ENCODE peak calls at places on chromosome 22, in seven cellular contexts. One of them, this sample, is unnamed.

GRCh38 chr22:36797988-36798670 is 18.7 kb downstream of the PVALB start:
- DNase-seq in dorsolateral prefrontal cortex: no peak
- DNase-seq in GM20000: peak; percentile 68
- DNase-seq in activated effector memory CD4-positive, alpha-beta T cell treated with anti-CD3 and anti-CD28 coated beads, Interleukin-2, amount 50 U/mL, for 16 hours: no peak
- DNase-seq in T-helper 1 cell: no peak
- DNase-seq in IMR-90: no peak
- DNase-seq in NCI-H1092 treated with DMSO at 0.1 percent for 48 hours: no peak
- DNase-seq in this sample: no peak

GRCh38 chr22:19062139-19062789 is 59.9 kb downstream of the DGCR2 start:
- DNase-seq in T-helper 1 cell: no peak
- DNase-seq in NCI-H1092 treated with DMSO at 0.1 percent for 48 hours: no peak
- DNase-seq in activated effector memory CD4-positive, alpha-beta T cell treated with anti-CD3 and anti-CD28 coated beads, Interleukin-2, amount 50 U/mL, for 16 hours: peak; percentile 28
- DNase-seq in GM20000: no peak
- DNase-seq in dorsolateral prefrontal cortex: no peak
- DNase-seq in IMR-90: peak; percentile 23
- DNase-seq in this sample: no peak

GRCh38 chr22:40960137-40960536 is 9.0 kb downstream of the RBX1 start:
- DNase-seq in IMR-90: no peak
- DNase-seq in activated effector memory CD4-positive, alpha-beta T cell treated with anti-CD3 and anti-CD28 coated beads, Interleukin-2, amount 50 U/mL, for 16 hours: no peak
- DNase-seq in dorsolateral prefrontal cortex: no peak
- DNase-seq in GM20000: no peak
- DNase-seq in T-helper 1 cell: no peak
- DNase-seq in NCI-H1092 treated with DMSO at 0.1 percent for 48 hours: no peak
- DNase-seq in this sample: no peak

GRCh38 chr22:41913842-41914534 is 886 bp downstream of the SHISA8 start:
- DNase-seq in T-helper 1 cell: no peak
- DNase-seq in GM20000: no peak
- DNase-seq in IMR-90: no peak
- DNase-seq in activated effector memory CD4-positive, alpha-beta T cell treated with anti-CD3 and anti-CD28 coated beads, Interleukin-2, amount 50 U/mL, for 16 hours: no peak
- DNase-seq in dorsolateral prefrontal cortex: no peak
- DNase-seq in NCI-H1092 treated with DMSO at 0.1 percent for 48 hours: peak; percentile 33
- DNase-seq in this sample: no peak

GRCh38 chr22:28344893-28345292 is 334.7 kb downstream of the TTC28 start:
- DNase-seq in IMR-90: peak; percentile 16
- DNase-seq in NCI-H1092 treated with DMSO at 0.1 percent for 48 hours: no peak
- DNase-seq in activated effector memory CD4-positive, alpha-beta T cell treated with anti-CD3 and anti-CD28 coated beads, Interleukin-2, amount 50 U/mL, for 16 hours: no peak
- DNase-seq in GM20000: no peak
- DNase-seq in T-helper 1 cell: no peak
- DNase-seq in dorsolateral prefrontal cortex: no peak
- DNase-seq in this sample: no peak

GRCh38 chr22:29268511-29269229 is 602 bp downstream of the EWSR1 start:
- DNase-seq in T-helper 1 cell: peak; percentile 32
- DNase-seq in GM20000: peak; percentile 55
- DNase-seq in NCI-H1092 treated with DMSO at 0.1 percent for 48 hours: peak; percentile 61
- DNase-seq in IMR-90: peak; percentile 67
- DNase-seq in activated effector memory CD4-positive, alpha-beta T cell treated with anti-CD3 and anti-CD28 coated beads, Interleukin-2, amount 50 U/mL, for 16 hours: no peak
- DNase-seq in dorsolateral prefrontal cortex: peak; percentile 77
- DNase-seq in this sample: peak; percentile 34

GRCh38 chr22:45579806-45580702 is 77.4 kb downstream of the FBLN1 start:
- DNase-seq in GM20000: no peak
- DNase-seq in NCI-H1092 treated with DMSO at 0.1 percent for 48 hours: no peak
- DNase-seq in activated effector memory CD4-positive, alpha-beta T cell treated with anti-CD3 and anti-CD28 coated beads, Interleukin-2, amount 50 U/mL, for 16 hours: no peak
- DNase-seq in IMR-90: no peak
- DNase-seq in dorsolateral prefrontal cortex: no peak
- DNase-seq in T-helper 1 cell: no peak
- DNase-seq in this sample: no peak

GRCh38 chr22:49005557-49005956 is 822.1 kb downstream of the BRD1 start:
- DNase-seq in IMR-90: no peak
- DNase-seq in NCI-H1092 treated with DMSO at 0.1 percent for 48 hours: no peak
- DNase-seq in dorsolateral prefrontal cortex: no peak
- DNase-seq in GM20000: no peak
- DNase-seq in activated effector memory CD4-positive, alpha-beta T cell treated with anti-CD3 and anti-CD28 coated beads, Interleukin-2, amount 50 U/mL, for 16 hours: no peak
- DNase-seq in T-helper 1 cell: no peak
- DNase-seq in this sample: no peak

GRCh38 chr22:47534150-47535133 is 772.0 kb downstream of the TBC1D22A start:
- DNase-seq in activated effector memory CD4-positive, alpha-beta T cell treated with anti-CD3 and anti-CD28 coated beads, Interleukin-2, amount 50 U/mL, for 16 hours: no peak
- DNase-seq in GM20000: no peak
- DNase-seq in dorsolateral prefrontal cortex: no peak
- DNase-seq in NCI-H1092 treated with DMSO at 0.1 percent for 48 hours: no peak
- DNase-seq in T-helper 1 cell: no peak
- DNase-seq in IMR-90: no peak
- DNase-seq in this sample: no peak

GRCh38 chr22:45717787-45718186 is 46.2 kb downstream of the ATXN10 start:
- DNase-seq in dorsolateral prefrontal cortex: no peak
- DNase-seq in GM20000: no peak
- DNase-seq in NCI-H1092 treated with DMSO at 0.1 percent for 48 hours: no peak
- DNase-seq in IMR-90: peak; percentile 79
- DNase-seq in activated effector memory CD4-positive, alpha-beta T cell treated with anti-CD3 and anti-CD28 coated beads, Interleukin-2, amount 50 U/mL, for 16 hours: no peak
- DNase-seq in T-helper 1 cell: no peak
- DNase-seq in this sample: peak; percentile 60

GRCh38 chr22:29096736-29097669 is 24.2 kb downstream of the KREMEN1 start:
- DNase-seq in GM20000: no peak
- DNase-seq in dorsolateral prefrontal cortex: no peak
- DNase-seq in activated effector memory CD4-positive, alpha-beta T cell treated with anti-CD3 and anti-CD28 coated beads, Interleukin-2, amount 50 U/mL, for 16 hours: no peak
- DNase-seq in T-helper 1 cell: no peak
- DNase-seq in IMR-90: peak; percentile 30
- DNase-seq in NCI-H1092 treated with DMSO at 0.1 percent for 48 hours: no peak
- DNase-seq in this sample: no peak

GRCh38 chr22:38709306-38709705 is 3.6 kb downstream of the GTPBP1 start:
- DNase-seq in IMR-90: no peak
- DNase-seq in activated effector memory CD4-positive, alpha-beta T cell treated with anti-CD3 and anti-CD28 coated beads, Interleukin-2, amount 50 U/mL, for 16 hours: no peak
- DNase-seq in NCI-H1092 treated with DMSO at 0.1 percent for 48 hours: no peak
- DNase-seq in dorsolateral prefrontal cortex: no peak
- DNase-seq in GM20000: no peak
- DNase-seq in T-helper 1 cell: no peak
- DNase-seq in this sample: no peak

GRCh38 chr22:19011075-19011474 is 75.0 kb upstream of the PRODH start:
- DNase-seq in dorsolateral prefrontal cortex: no peak
- DNase-seq in NCI-H1092 treated with DMSO at 0.1 percent for 48 hours: no peak
- DNase-seq in IMR-90: no peak
- DNase-seq in activated effector memory CD4-positive, alpha-beta T cell treated with anti-CD3 and anti-CD28 coated beads, Interleukin-2, amount 50 U/mL, for 16 hours: no peak
- DNase-seq in GM20000: no peak
- DNase-seq in T-helper 1 cell: no peak
- DNase-seq in this sample: no peak

GRCh38 chr22:36197601-36198146 is 3.9 kb downstream of the APOL4 start:
- DNase-seq in activated effector memory CD4-positive, alpha-beta T cell treated with anti-CD3 and anti-CD28 coated beads, Interleukin-2, amount 50 U/mL, for 16 hours: no peak
- DNase-seq in T-helper 1 cell: no peak
- DNase-seq in GM20000: peak; percentile 15
- DNase-seq in IMR-90: no peak
- DNase-seq in NCI-H1092 treated with DMSO at 0.1 percent for 48 hours: no peak
- DNase-seq in dorsolateral prefrontal cortex: no peak
- DNase-seq in this sample: no peak

GRCh38 chr22:37765498-37765897 is 42.2 kb upstream of the GCAT start:
- DNase-seq in T-helper 1 cell: no peak
- DNase-seq in NCI-H1092 treated with DMSO at 0.1 percent for 48 hours: no peak
- DNase-seq in IMR-90: no peak
- DNase-seq in GM20000: no peak
- DNase-seq in activated effector memory CD4-positive, alpha-beta T cell treated with anti-CD3 and anti-CD28 coated beads, Interleukin-2, amount 50 U/mL, for 16 hours: no peak
- DNase-seq in dorsolateral prefrontal cortex: no peak
- DNase-seq in this sample: no peak

GRCh38 chr22:44100411-44100810 is 76.3 kb downstream of the PARVB start:
- DNase-seq in T-helper 1 cell: no peak
- DNase-seq in NCI-H1092 treated with DMSO at 0.1 percent for 48 hours: no peak
- DNase-seq in IMR-90: no peak
- DNase-seq in activated effector memory CD4-positive, alpha-beta T cell treated with anti-CD3 and anti-CD28 coated beads, Interleukin-2, amount 50 U/mL, for 16 hours: no peak
- DNase-seq in dorsolateral prefrontal cortex: no peak
- DNase-seq in GM20000: no peak
- DNase-seq in this sample: no peak

GRCh38 chr22:20254975-20255946 is 12.9 kb downstream of the RTN4R start:
- DNase-seq in T-helper 1 cell: no peak
- DNase-seq in activated effector memory CD4-positive, alpha-beta T cell treated with anti-CD3 and anti-CD28 coated beads, Interleukin-2, amount 50 U/mL, for 16 hours: no peak
- DNase-seq in IMR-90: no peak
- DNase-seq in NCI-H1092 treated with DMSO at 0.1 percent for 48 hours: no peak
- DNase-seq in GM20000: no peak
- DNase-seq in dorsolateral prefrontal cortex: no peak
- DNase-seq in this sample: no peak

GRCh38 chr22:29621761-29622526 is 18.5 kb downstream of the NF2 start:
- DNase-seq in activated effector memory CD4-positive, alpha-beta T cell treated with anti-CD3 and anti-CD28 coated beads, Interleukin-2, amount 50 U/mL, for 16 hours: no peak
- DNase-seq in GM20000: no peak
- DNase-seq in T-helper 1 cell: no peak
- DNase-seq in dorsolateral prefrontal cortex: no peak
- DNase-seq in NCI-H1092 treated with DMSO at 0.1 percent for 48 hours: no peak
- DNase-seq in IMR-90: peak; percentile 97
- DNase-seq in this sample: peak; percentile 92

GRCh38 chr22:27850000-27850465 is 48.5 kb upstream of the MN1 start:
- DNase-seq in GM20000: no peak
- DNase-seq in NCI-H1092 treated with DMSO at 0.1 percent for 48 hours: no peak
- DNase-seq in dorsolateral prefrontal cortex: no peak
- DNase-seq in T-helper 1 cell: no peak
- DNase-seq in activated effector memory CD4-positive, alpha-beta T cell treated with anti-CD3 and anti-CD28 coated beads, Interleukin-2, amount 50 U/mL, for 16 hours: no peak
- DNase-seq in IMR-90: no peak
- DNase-seq in this sample: no peak

GRCh38 chr22:26432619-26433311 is 3.7 kb downstream of the ASPHD2 start:
- DNase-seq in dorsolateral prefrontal cortex: no peak
- DNase-seq in IMR-90: no peak
- DNase-seq in GM20000: peak; percentile 47
- DNase-seq in activated effector memory CD4-positive, alpha-beta T cell treated with anti-CD3 and anti-CD28 coated beads, Interleukin-2, amount 50 U/mL, for 16 hours: no peak
- DNase-seq in NCI-H1092 treated with DMSO at 0.1 percent for 48 hours: no peak
- DNase-seq in T-helper 1 cell: no peak
- DNase-seq in this sample: no peak

This sample was measured in GM04504.